ENCODE peak calls at places on chromosomes 4 and X, in five cellular contexts. R, F, L, I and W are unnamed samples.

GRCh38 chrX:115719171-115719570 is 158.2 kb downstream of the PLS3 start:
- DNase-seq in R (no peak), I (no peak), F (no peak), L (no peak), W (no peak)

GRCh38 chr4:109945056-109945455 is 32.4 kb downstream of the EGF start:
- DNase-seq in I (no peak), R (no peak), L (no peak), F (peak; percentile 10), W (no peak)

GRCh38 chr4:68271851-68272756 is 26.6 kb upstream of the TMPRSS11B start:
- DNase-seq in L (peak; percentile 87), I (peak; percentile 49), R (peak; percentile 73), F (peak; percentile 76), W (no peak)

GRCh38 chrX:18422325-18422724 is 3.1 kb upstream of the CDKL5 start:
- DNase-seq in L (no peak), I (no peak), R (peak; percentile 94), F (peak; percentile 88), W (no peak)

GRCh38 chr4:1246111-1246881 is 2.6 kb downstream of the CTBP1 start:
- DNase-seq in L (no peak), R (no peak), F (peak; percentile 17), I (no peak), W (no peak)

GRCh38 chrX:121949041-121949760 is 901.8 kb downstream of the GLUD2 start:
- DNase-seq in F (no peak), R (no peak), I (no peak), L (no peak), W (no peak)

GRCh38 chr4:89056953-89057398 is at the start of gene FAM13A:
- DNase-seq in I (peak; percentile 80), R (peak; percentile 97), L (peak; percentile 98), F (peak; percentile 95), W (peak; percentile 60)

GRCh38 chr4:153521995-153522799 is 56.0 kb downstream of the TMEM131L start:
- DNase-seq in F (no peak), I (no peak), L (peak; percentile 70), R (no peak), W (no peak)

GRCh38 chr4:81031389-81032173 is 1.1 kb downstream of the BMP3 start:
- DNase-seq in L (peak; percentile 11), F (no peak), R (no peak), I (no peak), W (no peak)

GRCh38 chr4:7785017-7785416 is 154.6 kb downstream of the AFAP1 start:
- DNase-seq in F (no peak), I (no peak), L (no peak), R (peak; percentile 51), W (no peak)

GRCh38 chr4:186587416-186588018 is 32.1 kb upstream of the MTNR1A start:
- DNase-seq in R (peak; percentile 65), F (peak; percentile 60), L (peak; percentile 44), I (peak; percentile 57), W (no peak)

GRCh38 chrX:9862525-9862924 is 76.3 kb downstream of the SHROOM2 start:
- DNase-seq in I (no peak), F (no peak), R (no peak), L (no peak), W (peak; percentile 50)

GRCh38 chr4:27048350-27049100 is 187.9 kb downstream of the STIM2 start:
- DNase-seq in R (peak; percentile 27), F (peak; percentile 18), I (peak; percentile 23), L (peak; percentile 25), W (no peak)

GRCh38 chr4:138078264-138078663 is 163.9 kb downstream of the SLC7A11 start:
- DNase-seq in R (peak; percentile 14), I (no peak), L (no peak), F (no peak), W (no peak)

GRCh38 chr4:148053298-148054003 is 321.6 kb downstream of the ARHGAP10 start:
- DNase-seq in R (peak; percentile 23), F (no peak), I (no peak), L (no peak), W (no peak)

GRCh38 chr4:78642934-78643333 is 91.4 kb downstream of the ANXA3 start:
- DNase-seq in R (no peak), I (no peak), L (no peak), F (no peak), W (no peak)

GRCh38 chrX:114038358-114038757 is 545.5 kb upstream of the HTR2C start:
- DNase-seq in I (no peak), R (no peak), F (no peak), L (peak; percentile 31), W (no peak)

DNA sequence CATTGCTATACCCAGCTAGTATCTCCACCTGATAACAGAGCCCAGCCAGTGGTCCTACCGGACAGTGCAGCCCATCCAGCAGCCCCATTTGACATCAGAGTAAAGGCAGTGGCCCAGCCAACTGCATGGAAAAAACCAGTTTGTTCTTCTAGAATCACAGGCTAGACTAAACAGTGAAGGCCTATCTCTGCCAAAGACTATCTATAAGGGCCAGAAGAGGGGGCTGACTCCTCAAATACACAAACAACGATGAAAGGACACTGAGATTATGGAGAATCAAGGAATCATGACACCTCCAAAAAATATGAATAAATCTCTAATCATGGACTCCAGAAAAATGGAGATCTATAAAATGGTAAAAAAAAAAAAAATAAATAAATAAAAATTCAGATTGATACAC is 546.4 kb upstream of the HTR2C start:
- DNase-seq in R (no peak), I (no peak), L (peak; percentile 32), F (no peak), W (no peak)
- H2BK15ac ChIP-seq in R (no peak overlapping the region), I (no peak overlapping the region), L (no peak overlapping the region), F (no peak overlapping the region), W (no peak overlapping the region)

GRCh38 chrX:96006281-96006680 is 678.4 kb upstream of the DIAPH2 start:
- DNase-seq in L (no peak), R (no peak), I (no peak), F (no peak), W (no peak)
- H2BK15ac ChIP-seq in L (no peak overlapping the region), R (no peak overlapping the region), I (no peak overlapping the region), F (no peak overlapping the region), W (no peak overlapping the region)

DNA sequence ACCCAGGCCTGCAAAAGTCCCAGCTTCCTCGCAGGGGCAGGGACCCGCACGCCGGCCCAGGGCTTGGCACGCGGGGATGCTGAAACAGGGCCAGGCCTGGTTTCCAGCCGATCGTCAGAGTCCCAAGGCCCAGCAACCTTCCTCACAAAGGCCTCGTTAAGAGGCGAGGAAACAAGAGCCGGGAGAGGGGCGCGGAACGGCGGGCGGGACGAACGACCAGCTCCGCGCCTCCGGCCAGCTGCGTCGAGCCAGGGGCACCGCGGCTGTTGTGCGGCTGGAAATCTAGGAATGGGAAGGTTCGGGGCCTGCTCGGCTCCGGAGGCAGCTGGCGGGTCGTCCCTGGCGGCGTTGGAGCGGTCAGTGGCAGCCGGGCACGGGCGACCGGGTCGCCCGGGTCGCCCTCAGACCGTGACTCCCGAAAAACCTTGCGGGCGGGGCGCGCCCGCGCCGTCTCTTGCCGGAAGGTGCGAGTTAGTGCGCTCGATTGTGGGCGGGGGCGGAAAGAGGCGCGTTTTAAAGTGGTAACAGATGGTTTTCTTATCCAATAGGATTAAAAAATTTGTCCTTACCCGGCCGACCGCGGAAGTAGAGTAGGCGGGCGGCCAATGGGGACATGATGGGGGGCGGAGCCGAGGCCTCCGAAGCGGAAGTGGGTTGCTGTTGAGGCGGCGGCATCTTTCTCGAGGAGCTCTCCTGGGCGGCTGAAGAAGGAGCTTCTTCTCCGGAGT is at the start of gene RNF4:
- DNase-seq in I (peak; percentile 92), F (peak; percentile 97), R (peak; percentile 95), L (peak; percentile 98), W (peak; percentile 89)
- H2BK15ac ChIP-seq in I (peak within 1 kb of the TSS; percentile 49), F (peak within 1 kb of the TSS; percentile 94), R (peak within 1 kb of the TSS; percentile 61), L (no peak within 1 kb of the TSS), W (peak within 1 kb of the TSS; percentile 88)

DNA sequence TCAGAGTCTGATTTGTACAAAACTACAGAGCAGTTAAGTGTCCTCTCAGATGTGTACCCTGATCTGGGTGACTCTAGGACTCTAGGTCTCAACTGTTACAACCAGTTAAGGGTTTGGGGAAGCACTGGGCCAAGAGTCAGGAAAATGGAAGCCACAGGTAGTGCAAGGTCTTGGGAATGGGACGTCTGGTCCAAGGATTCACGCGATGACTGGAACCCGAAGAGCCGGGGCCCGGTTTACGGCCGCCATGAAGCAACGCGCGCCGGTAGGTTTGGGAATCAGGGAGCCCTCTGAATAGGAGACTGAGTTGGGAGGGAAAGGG is 321 bp upstream of the HPRT1 start:
- DNase-seq in R (no peak), F (no peak), I (no peak), L (no peak), W (no peak)
- H2BK15ac ChIP-seq in R (no peak overlapping the region), F (no peak overlapping the region), I (no peak overlapping the region), L (no peak overlapping the region), W (no peak overlapping the region)

DNA sequence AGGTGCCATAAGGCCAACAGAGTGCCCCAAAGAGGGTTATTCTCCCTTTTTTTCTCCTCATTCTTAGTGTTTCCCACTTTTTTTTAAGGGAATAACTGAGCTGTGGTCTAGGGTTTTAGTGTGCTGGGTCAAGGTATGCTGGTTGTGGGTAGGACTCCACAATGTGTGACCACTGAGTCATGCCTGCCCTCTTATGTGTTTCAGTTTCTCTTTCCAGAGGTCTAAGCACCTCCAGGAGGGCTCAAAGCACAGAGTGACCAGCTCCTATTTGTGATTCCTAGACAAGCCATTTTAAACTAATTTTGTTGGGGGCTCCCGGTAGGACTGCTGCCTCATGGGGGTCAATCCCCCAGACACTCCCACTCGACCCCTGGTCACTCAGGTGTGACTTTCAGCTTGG is 80.5 kb upstream of the GC start:
- DNase-seq in I (no peak), R (no peak), F (no peak), L (no peak), W (no peak)
- H2BK15ac ChIP-seq in I (no peak overlapping the region), R (no peak overlapping the region), F (no peak overlapping the region), L (no peak overlapping the region), W (no peak overlapping the region)

DNA sequence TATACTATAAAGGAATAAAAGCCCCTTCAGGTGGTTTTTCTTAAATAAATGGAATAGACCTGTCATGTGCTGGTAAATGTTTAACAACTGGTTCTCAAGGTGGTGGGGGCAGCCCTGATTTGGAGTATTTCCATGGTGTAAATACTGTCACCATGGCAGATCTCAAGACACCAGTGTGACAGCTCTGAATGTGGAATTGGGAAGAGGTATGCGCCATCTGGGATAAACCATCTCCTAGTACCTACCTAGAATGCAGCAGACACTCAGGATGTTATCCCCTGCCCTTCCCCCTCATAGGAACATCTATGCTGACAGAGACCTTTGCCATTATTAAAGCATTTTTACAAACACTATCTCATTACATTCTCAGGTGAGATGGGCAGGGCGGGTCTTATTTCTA is 26.4 kb upstream of the TMSB4X start:
- DNase-seq in L (no peak), F (no peak), I (no peak), R (no peak), W (no peak)
- H2BK15ac ChIP-seq in L (no peak overlapping the region), F (no peak overlapping the region), I (no peak overlapping the region), R (peak overlapping the region; percentile 74), W (no peak overlapping the region)